ENCODE peak calls at places on chromosome 13, in seven cellular contexts. O, P, V, S, H, D and I are unnamed samples.

GRCh38 chr13:94454906-94455305 is 24.6 kb downstream of the DCT start:
- DNase-seq in O (no peak), P (no peak), V (no peak), S (no peak), H (no peak), D (no peak), I (no peak)

GRCh38 chr13:80550856-80551532 is 210.1 kb upstream of the SPRY2 start:
- DNase-seq in O (no peak), P (no peak), V (no peak), S (no peak), H (peak; percentile 54), D (no peak), I (no peak)

GRCh38 chr13:73603646-73604045 is 530.6 kb downstream of the KLF12 start:
- DNase-seq in O (no peak), P (no peak), V (no peak), S (no peak), H (no peak), D (no peak), I (no peak)

GRCh38 chr13:24348385-24348784 is 39.0 kb downstream of the C1QTNF9 start:
- DNase-seq in O (no peak), P (no peak), V (no peak), S (no peak), H (no peak), D (peak; percentile 39), I (no peak)

GRCh38 chr13:89372193-89372592 is 1701.0 kb downstream of the SLITRK5 start:
- DNase-seq in O (no peak), P (no peak), V (no peak), S (no peak), H (no peak), D (no peak), I (no peak)

GRCh38 chr13:28559636-28560259 is 64.8 kb upstream of the FLT1 start:
- DNase-seq in O (no peak), P (no peak), V (no peak), S (no peak), H (no peak), D (no peak), I (no peak)

GRCh38 chr13:44212633-44213387 is 160.8 kb upstream of the SERP2 start:
- DNase-seq in O (no peak), P (no peak), V (peak; percentile 66), S (no peak), H (peak; percentile 51), D (no peak), I (peak; percentile 96)

GRCh38 chr13:91375119-91375729 is 23.2 kb upstream of the GPC5 start:
- DNase-seq in O (peak; percentile 10), P (peak; percentile 55), V (peak; percentile 9), S (no peak), H (no peak), D (no peak), I (peak; percentile 35)

GRCh38 chr13:46572758-46573384 is 19.9 kb downstream of the LRCH1 start:
- DNase-seq in O (no peak), P (no peak), V (no peak), S (no peak), H (no peak), D (no peak), I (no peak)

GRCh38 chr13:51453308-51453958 is 597 bp upstream of the INTS6 start:
- DNase-seq in O (peak; percentile 85), P (peak; percentile 86), V (peak; percentile 83), S (no peak), H (peak; percentile 90), D (peak; percentile 86), I (no peak)

GRCh38 chr13:34128661-34129060 is 310.7 kb downstream of the RFC3 start:
- DNase-seq in O (no peak), P (no peak), V (peak; percentile 39), S (no peak), H (peak; percentile 37), D (no peak), I (no peak)

GRCh38 chr13:112733661-112734379 is 44.0 kb downstream of the ATP11A start:
- DNase-seq in O (no peak), P (no peak), V (peak; percentile 43), S (no peak), H (no peak), D (no peak), I (peak; percentile 54)

GRCh38 chr13:48726711-48727110 is 73.0 kb downstream of the CYSLTR2 start:
- DNase-seq in O (no peak), P (no peak), V (no peak), S (no peak), H (no peak), D (no peak), I (no peak)

GRCh38 chr13:53058077-53058660 is 29.6 kb downstream of the OLFM4 start:
- DNase-seq in O (no peak), P (no peak), V (no peak), S (no peak), H (no peak), D (no peak), I (no peak)

GRCh38 chr13:44679602-44680001 is 103.5 kb upstream of the TSC22D1 start:
- DNase-seq in O (no peak), P (no peak), V (peak; percentile 46), S (no peak), H (peak; percentile 45), D (no peak), I (peak; percentile 47)

GRCh38 chr13:112194167-112194530 is 127.2 kb downstream of the SOX1 start:
- DNase-seq in O (no peak), P (no peak), V (no peak), S (no peak), H (no peak), D (no peak), I (no peak)

GRCh38 chr13:38348890-38349289 is 761 bp upstream of the UFM1 start:
- DNase-seq in O (no peak), P (no peak), V (peak; percentile 59), S (no peak), H (no peak), D (peak; percentile 61), I (peak; percentile 33)

GRCh38 chr13:73421310-73421912 is 362.6 kb downstream of the KLF5 start:
- DNase-seq in O (peak; percentile 68), P (no peak), V (no peak), S (no peak), H (no peak), D (peak; percentile 97), I (peak; percentile 50)

GRCh38 chr13:26062853-26063444 is 11.1 kb upstream of the SHISA2 start:
- DNase-seq in O (peak; percentile 55), P (peak; percentile 50), V (peak; percentile 86), S (no peak), H (peak; percentile 59), D (peak; percentile 41), I (peak; percentile 73)

GRCh38 chr13:51267581-51267980 is 45.4 kb downstream of the FAM124A start:
- DNase-seq in O (no peak), P (no peak), V (no peak), S (no peak), H (no peak), D (no peak), I (no peak)

GRCh38 chr13:29803221-29803620 is 47.2 kb downstream of the UBL3 start:
- DNase-seq in O (no peak), P (no peak), V (no peak), S (no peak), H (no peak), D (no peak), I (no peak)

GRCh38 chr13:51733656-51734334 is 70.2 kb downstream of the DHRS12 start:
- DNase-seq in O (peak; percentile 45), P (peak; percentile 80), V (peak; percentile 19), S (no peak), H (no peak), D (peak; percentile 48), I (peak; percentile 21)

GRCh38 chr13:63706751-63707150 is 2291.1 kb upstream of the PCDH20 start:
- DNase-seq in O (no peak), P (no peak), V (no peak), S (no peak), H (no peak), D (no peak), I (no peak)

GRCh38 chr13:87147076-87147475 is 524.1 kb upstream of the SLITRK5 start:
- DNase-seq in O (no peak), P (no peak), V (no peak), S (no peak), H (no peak), D (no peak), I (no peak)
- H3K4me3 ChIP-seq in O (no peak overlapping the region), P (no peak overlapping the region), V (no peak overlapping the region), S (no peak overlapping the region), H (no peak overlapping the region), D (no peak overlapping the region), I (no peak overlapping the region)

GRCh38 chr13:42036711-42037110 is 11.7 kb upstream of the DGKH start:
- DNase-seq in O (no peak), P (no peak), V (no peak), S (no peak), H (no peak), D (no peak), I (no peak)

GRCh38 chr13:42040730-42041016 is 7.8 kb upstream of the DGKH start:
- DNase-seq in O (no peak), P (no peak), V (no peak), S (no peak), H (no peak), D (no peak), I (no peak)

GRCh38 chr13:42039946-42040729 is 8.3 kb upstream of the DGKH start:
- DNase-seq in O (peak; percentile 91), P (peak; percentile 84), V (peak; percentile 95), S (no peak), H (peak; percentile 95), D (peak; percentile 83), I (peak; percentile 87)

GRCh38 chr13:42039457-42039945 is 8.9 kb upstream of the DGKH start:
- DNase-seq in O (no peak), P (no peak), V (no peak), S (no peak), H (no peak), D (peak; percentile 47), I (no peak)

GRCh38 chr13:42038661-42039456 is 9.6 kb upstream of the DGKH start:
- DNase-seq in O (no peak), P (no peak), V (no peak), S (no peak), H (peak; percentile 53), D (no peak), I (no peak)
- H3K4me3 ChIP-seq in O (no peak overlapping the region), P (no peak overlapping the region), V (peak overlapping the region; percentile 94), S (peak overlapping the region; percentile 89), H (peak overlapping the region; percentile 69), D (no peak overlapping the region), I (peak overlapping the region; percentile 85)

DNA sequence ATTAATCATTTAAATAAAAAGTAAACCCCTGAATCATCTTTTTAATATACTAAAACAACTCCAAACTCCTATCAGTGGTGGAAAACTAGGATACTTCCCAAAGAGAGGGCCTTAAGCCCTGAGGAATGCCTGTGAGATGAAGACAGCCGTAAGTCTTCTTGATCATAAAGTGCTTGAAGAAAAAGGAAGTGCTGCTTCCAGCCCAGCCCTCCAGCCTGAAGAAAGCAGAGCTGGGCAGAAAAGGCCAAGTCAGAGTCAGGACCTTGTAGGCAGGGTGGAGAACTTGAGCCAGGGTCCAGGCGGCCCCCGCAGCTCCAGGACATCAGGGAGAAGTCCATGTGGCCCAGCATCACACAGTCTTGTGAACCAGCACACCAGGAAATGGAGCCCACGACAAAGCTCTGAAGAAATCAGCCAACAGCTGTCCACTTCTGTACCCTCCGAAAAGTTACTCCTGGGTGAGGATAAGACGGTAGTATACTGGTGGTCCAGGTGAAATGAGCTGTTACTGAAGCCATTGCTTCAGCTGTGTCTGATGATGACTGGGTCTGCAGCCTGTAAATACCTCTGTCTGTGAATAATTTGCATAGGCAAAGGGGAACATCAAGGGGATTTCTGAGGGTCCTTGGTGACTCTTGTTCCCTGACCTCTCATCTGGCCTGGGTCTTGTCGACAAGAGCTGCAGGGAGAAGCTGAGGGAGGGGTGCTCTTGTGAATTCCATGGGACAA is 18.7 kb upstream of the CRYL1 start:
- DNase-seq in O (no peak), P (peak; percentile 28), V (no peak), S (no peak), H (no peak), D (no peak), I (no peak)
- H3K4me3 ChIP-seq in O (no peak overlapping the region), P (no peak overlapping the region), V (no peak overlapping the region), S (no peak overlapping the region), H (no peak overlapping the region), D (no peak overlapping the region), I (no peak overlapping the region)

GRCh38 chr13:98454389-98454881 is 122.5 kb downstream of the STK24 start:
- DNase-seq in O (no peak), P (no peak), V (peak; percentile 88), S (no peak), H (peak; percentile 93), D (no peak), I (peak; percentile 97)
- H3K4me3 ChIP-seq in O (no peak overlapping the region), P (no peak overlapping the region), V (peak overlapping the region; percentile 10), S (no peak overlapping the region), H (no peak overlapping the region), D (no peak overlapping the region), I (peak overlapping the region; percentile 7)